ENCODE peak calls at places on chromosomes 5 and 9, in seven cellular contexts. One of them, this sample, is unnamed.

GRCh38 chr5:128498844-128499455 is 39.1 kb downstream of the FBN2 start:
- DNase-seq in NCI-H1092: no peak
- DNase-seq in NCI-H1105 treated with DMSO at 0.1 percent for 48 hours: peak
- DNase-seq in stimulated activated CD4-positive, alpha-beta T cell treated with anti-CD3 and anti-CD28 coated beads, Interleukin-1b, Interleukin-23, amount 100 ng/mL, for 4 hours: no peak
- DNase-seq in NCI-H69: peak
- DNase-seq in GM10248: peak
- DNase-seq in smooth muscle cell of the brain vasculature: peak
- DNase-seq in this sample: no peak

GRCh38 chr5:1523793-1524480 is at the start of gene LPCAT1:
- DNase-seq in NCI-H1092: peak
- DNase-seq in NCI-H1105 treated with DMSO at 0.1 percent for 48 hours: peak
- DNase-seq in stimulated activated CD4-positive, alpha-beta T cell treated with anti-CD3 and anti-CD28 coated beads, Interleukin-1b, Interleukin-23, amount 100 ng/mL, for 4 hours: peak
- DNase-seq in NCI-H69: peak
- DNase-seq in GM10248: peak
- DNase-seq in smooth muscle cell of the brain vasculature: no peak
- DNase-seq in this sample: peak

GRCh38 chr9:5425006-5425628 is 12.6 kb downstream of the PLGRKT start:
- DNase-seq in NCI-H1092: no peak
- DNase-seq in NCI-H1105 treated with DMSO at 0.1 percent for 48 hours: peak
- DNase-seq in stimulated activated CD4-positive, alpha-beta T cell treated with anti-CD3 and anti-CD28 coated beads, Interleukin-1b, Interleukin-23, amount 100 ng/mL, for 4 hours: no peak
- DNase-seq in NCI-H69: peak
- DNase-seq in GM10248: peak
- DNase-seq in smooth muscle cell of the brain vasculature: no peak
- DNase-seq in this sample: peak

GRCh38 chr9:110081395-110081794 is 126.6 kb downstream of the C9orf152 start:
- DNase-seq in NCI-H1092: no peak
- DNase-seq in NCI-H1105 treated with DMSO at 0.1 percent for 48 hours: no peak
- DNase-seq in stimulated activated CD4-positive, alpha-beta T cell treated with anti-CD3 and anti-CD28 coated beads, Interleukin-1b, Interleukin-23, amount 100 ng/mL, for 4 hours: no peak
- DNase-seq in NCI-H69: peak
- DNase-seq in GM10248: no peak
- DNase-seq in smooth muscle cell of the brain vasculature: no peak
- DNase-seq in this sample: no peak

GRCh38 chr9:4852419-4852818 is 59.7 kb downstream of the RCL1 start:
- DNase-seq in NCI-H1092: no peak
- DNase-seq in NCI-H1105 treated with DMSO at 0.1 percent for 48 hours: no peak
- DNase-seq in stimulated activated CD4-positive, alpha-beta T cell treated with anti-CD3 and anti-CD28 coated beads, Interleukin-1b, Interleukin-23, amount 100 ng/mL, for 4 hours: no peak
- DNase-seq in NCI-H69: no peak
- DNase-seq in GM10248: no peak
- DNase-seq in smooth muscle cell of the brain vasculature: no peak
- DNase-seq in this sample: no peak

GRCh38 chr5:27129926-27130325 is 91.5 kb upstream of the CDH9 start:
- DNase-seq in NCI-H1092: no peak
- DNase-seq in NCI-H1105 treated with DMSO at 0.1 percent for 48 hours: no peak
- DNase-seq in stimulated activated CD4-positive, alpha-beta T cell treated with anti-CD3 and anti-CD28 coated beads, Interleukin-1b, Interleukin-23, amount 100 ng/mL, for 4 hours: no peak
- DNase-seq in NCI-H69: no peak
- DNase-seq in GM10248: no peak
- DNase-seq in smooth muscle cell of the brain vasculature: no peak
- DNase-seq in this sample: no peak

GRCh38 chr5:57410374-57411320 is 72.0 kb downstream of the ACTBL2 start:
- DNase-seq in NCI-H1092: no peak
- DNase-seq in NCI-H1105 treated with DMSO at 0.1 percent for 48 hours: no peak
- DNase-seq in stimulated activated CD4-positive, alpha-beta T cell treated with anti-CD3 and anti-CD28 coated beads, Interleukin-1b, Interleukin-23, amount 100 ng/mL, for 4 hours: no peak
- DNase-seq in NCI-H69: peak
- DNase-seq in GM10248: no peak
- DNase-seq in smooth muscle cell of the brain vasculature: no peak
- DNase-seq in this sample: no peak

GRCh38 chr9:116008278-116008677 is 145.3 kb upstream of the PAPPA start:
- DNase-seq in NCI-H1092: no peak
- DNase-seq in NCI-H1105 treated with DMSO at 0.1 percent for 48 hours: no peak
- DNase-seq in stimulated activated CD4-positive, alpha-beta T cell treated with anti-CD3 and anti-CD28 coated beads, Interleukin-1b, Interleukin-23, amount 100 ng/mL, for 4 hours: no peak
- DNase-seq in NCI-H69: peak
- DNase-seq in GM10248: no peak
- DNase-seq in smooth muscle cell of the brain vasculature: no peak
- DNase-seq in this sample: no peak

GRCh38 chr9:32431940-32432555 is 47.6 kb downstream of the ACO1 start:
- DNase-seq in NCI-H1092: peak
- DNase-seq in NCI-H1105 treated with DMSO at 0.1 percent for 48 hours: peak
- DNase-seq in stimulated activated CD4-positive, alpha-beta T cell treated with anti-CD3 and anti-CD28 coated beads, Interleukin-1b, Interleukin-23, amount 100 ng/mL, for 4 hours: peak
- DNase-seq in NCI-H69: peak
- DNase-seq in GM10248: peak
- DNase-seq in smooth muscle cell of the brain vasculature: no peak
- DNase-seq in this sample: no peak

GRCh38 chr9:120729796-120730195 is 15.5 kb upstream of the MEGF9 start:
- DNase-seq in NCI-H1092: no peak
- DNase-seq in NCI-H1105 treated with DMSO at 0.1 percent for 48 hours: no peak
- DNase-seq in stimulated activated CD4-positive, alpha-beta T cell treated with anti-CD3 and anti-CD28 coated beads, Interleukin-1b, Interleukin-23, amount 100 ng/mL, for 4 hours: no peak
- DNase-seq in NCI-H69: peak
- DNase-seq in GM10248: no peak
- DNase-seq in smooth muscle cell of the brain vasculature: no peak
- DNase-seq in this sample: no peak

GRCh38 chr9:35042081-35042604 is 30.3 kb downstream of the VCP start:
- DNase-seq in NCI-H1092: no peak
- DNase-seq in NCI-H1105 treated with DMSO at 0.1 percent for 48 hours: no peak
- DNase-seq in stimulated activated CD4-positive, alpha-beta T cell treated with anti-CD3 and anti-CD28 coated beads, Interleukin-1b, Interleukin-23, amount 100 ng/mL, for 4 hours: no peak
- DNase-seq in NCI-H69: no peak
- DNase-seq in GM10248: no peak
- DNase-seq in smooth muscle cell of the brain vasculature: no peak
- DNase-seq in this sample: no peak

This sample was measured in NCI-H748 treated with DMSO at 0.1 percent for 48 hours.